ENCODE peak calls at places on chromosomes 4 and X, in seven cellular contexts. F is PC-3, Z is cardiac muscle cell, B is aorta, J is stomach, Y is uterus, C is SK-N-SH. H is an unnamed sample. For H3K27me3, the result is how much of the 10 kb centered on the place peaks cover.

GRCh38 chr4:106529348-106530033 is 160.9 kb upstream of the GIMD1 start:
- DNase-seq in F (peak), Z (no peak), B (no peak), J (no peak), Y (no peak), C (no peak), H (no peak)

GRCh38 chrX:53253293-53254020 is 27.9 kb downstream of the IQSEC2 start:
- DNase-seq in F (no peak), Z (no peak), B (no peak), J (no peak), Y (no peak), C (no peak), H (no peak)

GRCh38 chr4:38128478-38129451 is 168.6 kb downstream of the PTTG2 start:
- DNase-seq in F (peak), Z (no peak), B (no peak), J (no peak), Y (no peak), C (no peak), H (no peak)

GRCh38 chrX:63408050-63408449 is 56.9 kb upstream of the SPIN4 start:
- DNase-seq in F (no peak), Z (no peak), B (no peak), J (no peak), Y (no peak), C (no peak), H (no peak)

GRCh38 chr4:80219301-80220025 is 22.2 kb downstream of the PRDM8 start:
- DNase-seq in F (peak), Z (peak), B (no peak), J (no peak), Y (no peak), C (no peak), H (peak)

GRCh38 chrX:9816094-9816700 is 30.0 kb downstream of the SHROOM2 start:
- DNase-seq in F (no peak), Z (no peak), B (no peak), J (no peak), Y (no peak), C (no peak), H (no peak)

GRCh38 chrX:153966283-153966688 is 5.3 kb downstream of the HCFC1 start:
- DNase-seq in F (no peak), Z (no peak), B (peak), J (peak), Y (no peak), C (no peak), H (no peak)

GRCh38 chrX:56572975-56573374 is 9.5 kb downstream of the UBQLN2 start:
- DNase-seq in F (no peak), Z (no peak), B (no peak), J (no peak), Y (no peak), C (no peak), H (no peak)

GRCh38 chrX:41333994-41334865 is at the start of gene DDX3X:
- DNase-seq in F (peak), Z (peak), B (peak), J (peak), Y (peak), C (peak), H (peak)

GRCh38 chr4:147928400-147928799 is 196.5 kb downstream of the ARHGAP10 start:
- DNase-seq in F (peak), Z (no peak), B (no peak), J (no peak), Y (no peak), C (no peak), H (no peak)

GRCh38 chrX:103688949-103689348 is 2.5 kb upstream of the MORF4L2 start:
- DNase-seq in F (peak), Z (peak), B (no peak), J (no peak), Y (no peak), C (peak), H (no peak)

GRCh38 chr4:147361726-147362125 is 119.2 kb upstream of the EDNRA start:
- DNase-seq in F (peak), Z (peak), B (peak), J (peak), Y (peak), C (no peak), H (peak)

GRCh38 chr4:56723201-56723605 is 42.1 kb upstream of the HOPX start:
- DNase-seq in F (peak), Z (no peak), B (no peak), J (no peak), Y (no peak), C (no peak), H (no peak)

GRCh38 chr4:78784255-78784654 is 8.1 kb downstream of the BMP2K start:
- DNase-seq in F (no peak), Z (peak), B (no peak), J (no peak), Y (no peak), C (no peak), H (no peak)

GRCh38 chr4:188822698-188823097 is 683.5 kb downstream of the TRIML1 start:
- DNase-seq in F (peak), Z (no peak), B (no peak), J (no peak), Y (no peak), C (no peak), H (no peak)

GRCh38 chrX:153877571-153878261 is 8.3 kb downstream of the L1CAM start:
- DNase-seq in F (no peak), Z (no peak), B (no peak), J (no peak), Y (no peak), C (no peak), H (no peak)

GRCh38 chr4:21856754-21857153 is 91.8 kb downstream of the KCNIP4 start:
- DNase-seq in F (no peak), Z (no peak), B (no peak), J (no peak), Y (no peak), C (no peak), H (no peak)

GRCh38 chr4:138158746-138159297 is 83.3 kb downstream of the SLC7A11 start:
- DNase-seq in F (peak), Z (no peak), B (no peak), J (no peak), Y (no peak), C (no peak), H (no peak)

GRCh38 chr4:3268395-3269104 is 19.6 kb downstream of the MSANTD1 start:
- DNase-seq in F (no peak), Z (no peak), B (peak), J (peak), Y (no peak), C (peak), H (no peak)

GRCh38 chrX:42664706-42665105 is 113.3 kb downstream of the PPP1R2C start:
- DNase-seq in F (no peak), Z (no peak), B (no peak), J (no peak), Y (no peak), C (no peak), H (no peak)

GRCh38 chr4:2797188-2797544 is 4.3 kb downstream of the SH3BP2 start:
- DNase-seq in F (no peak), Z (no peak), B (no peak), J (peak), Y (peak), C (peak), H (peak)

GRCh38 chr4:41509411-41510008 is 28.4 kb upstream of the LIMCH1 start:
- DNase-seq in F (no peak), Z (no peak), B (peak), J (peak), Y (no peak), C (no peak), H (no peak)

GRCh38 chrX:9456250-9457074 is 8.4 kb upstream of the TBL1X start:
- DNase-seq in F (peak), Z (no peak), B (no peak), J (no peak), Y (no peak), C (no peak), H (no peak)

GRCh38 chr4:155208258-155209054 is at the start of gene NPY2R:
- DNase-seq in F (peak), Z (peak), B (no peak), J (no peak), Y (no peak), C (peak), H (peak)

GRCh38 chrX:118345401-118346257 is at the start of gene WDR44:
- DNase-seq in F (peak), Z (peak), B (peak), J (peak), Y (peak), C (peak), H (peak)

GRCh38 chr4:172995161-172995560 is 173.4 kb upstream of the GALNT7 start:
- DNase-seq in F (no peak), Z (no peak), B (no peak), J (no peak), Y (no peak), C (no peak), H (no peak)

GRCh38 chr4:24824720-24825119 is 29.3 kb downstream of the SOD3 start:
- DNase-seq in F (no peak), Z (peak), B (no peak), J (no peak), Y (no peak), C (no peak), H (no peak)

GRCh38 chrX:36422368-36422767 is 502.8 kb downstream of the CFAP47 start:
- DNase-seq in F (no peak), Z (no peak), B (no peak), J (no peak), Y (no peak), C (no peak), H (no peak)
- H3K27me3 ChIP-seq in F (under half), Z (under half), B (under half), J (under half), Y (under half), C (under half), H (under half)

DNA sequence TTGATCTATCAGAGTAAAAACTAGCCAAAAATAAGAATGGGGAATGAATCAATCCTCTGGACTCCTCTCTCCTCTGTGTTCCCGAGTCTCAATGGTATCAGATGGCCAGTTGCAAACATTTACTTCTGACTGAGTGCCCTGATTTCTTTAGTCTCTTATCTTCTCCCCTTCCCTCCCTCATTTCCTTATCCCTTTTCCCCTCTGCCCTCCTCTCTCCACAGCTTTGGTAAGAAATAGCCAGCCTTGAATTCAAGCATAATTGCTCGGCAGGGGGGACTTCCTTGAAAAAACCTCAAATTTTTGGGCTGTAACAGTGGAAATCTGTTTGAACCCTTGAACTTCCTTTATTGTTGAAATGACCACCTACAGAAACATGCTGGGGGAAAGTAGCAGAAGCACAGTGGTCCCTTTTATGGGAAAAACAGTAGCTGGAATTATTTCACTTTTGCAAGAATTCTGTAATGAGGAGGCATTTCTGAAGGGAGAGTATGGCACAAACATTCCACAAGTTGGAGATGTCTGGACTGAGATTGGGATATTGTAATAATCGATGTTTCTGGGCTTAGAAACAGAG is 40.3 kb downstream of the NHS start:
- DNase-seq in F (no peak), Z (no peak), B (no peak), J (no peak), Y (no peak), C (no peak), H (no peak)
- H3K4me3 ChIP-seq in F (no peak), Z (no peak), B (no peak), J (no peak), Y (no peak), C (no peak), H (no peak)

GRCh38 chr4:5892321-5893012 is 419 bp downstream of the CRMP1 start:
- DNase-seq in F (no peak), Z (peak), B (no peak), J (no peak), Y (no peak), C (peak), H (peak)

GRCh38 chr4:5893591-5893990 is 705 bp upstream of the CRMP1 start:
- DNase-seq in F (no peak), Z (no peak), B (no peak), J (no peak), Y (no peak), C (no peak), H (no peak)

GRCh38 chr4:5891563-5892320 is 1.1 kb downstream of the CRMP1 start:
- DNase-seq in F (no peak), Z (no peak), B (no peak), J (no peak), Y (no peak), C (peak), H (peak)

GRCh38 chr4:5894266-5894665 is 1.4 kb upstream of the CRMP1 start:
- DNase-seq in F (no peak), Z (no peak), B (no peak), J (no peak), Y (no peak), C (no peak), H (peak)

DNA sequence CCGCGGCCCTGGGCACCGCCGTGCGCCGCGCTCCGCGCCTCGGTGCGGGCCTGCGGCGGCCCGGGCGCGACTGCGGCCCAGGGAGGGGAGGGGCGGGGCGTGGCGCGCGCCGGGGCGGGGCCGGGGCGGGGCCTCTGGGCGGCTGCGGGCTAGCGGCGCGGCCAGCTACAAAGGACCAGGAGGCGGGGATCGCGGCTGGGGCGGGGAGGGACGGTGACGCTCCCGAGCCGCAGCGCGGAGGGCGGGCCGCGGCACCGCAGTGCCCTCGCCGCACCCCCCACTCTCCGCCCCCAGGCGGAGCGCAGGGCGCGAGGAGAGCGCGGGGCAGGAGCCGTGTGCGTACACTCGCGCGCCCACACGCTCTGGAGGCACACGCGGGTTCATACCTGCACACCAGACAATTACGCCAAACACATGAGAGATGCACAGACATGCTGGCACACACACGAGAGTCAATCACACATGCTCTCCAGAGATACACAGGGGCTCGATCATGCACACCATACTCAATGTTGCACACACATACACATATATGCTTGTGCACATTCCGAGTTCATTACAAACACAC is at the start of gene CRMP1:
- DNase-seq in F (no peak), Z (peak), B (no peak), J (no peak), Y (no peak), C (peak), H (peak)
- H3K27me3 ChIP-seq in F (half or more), Z (half or more), B (under half), J (half or more), Y (under half), C (under half), H (under half)

GRCh38 chr4:1113311-1114009 is at the start of gene RNF212:
- DNase-seq in F (no peak), Z (peak), B (no peak), J (peak), Y (no peak), C (peak), H (no peak)
- H3K4me3 ChIP-seq in F (no peak), Z (peak), B (no peak), J (peak), Y (peak), C (peak), H (no peak)

DNA sequence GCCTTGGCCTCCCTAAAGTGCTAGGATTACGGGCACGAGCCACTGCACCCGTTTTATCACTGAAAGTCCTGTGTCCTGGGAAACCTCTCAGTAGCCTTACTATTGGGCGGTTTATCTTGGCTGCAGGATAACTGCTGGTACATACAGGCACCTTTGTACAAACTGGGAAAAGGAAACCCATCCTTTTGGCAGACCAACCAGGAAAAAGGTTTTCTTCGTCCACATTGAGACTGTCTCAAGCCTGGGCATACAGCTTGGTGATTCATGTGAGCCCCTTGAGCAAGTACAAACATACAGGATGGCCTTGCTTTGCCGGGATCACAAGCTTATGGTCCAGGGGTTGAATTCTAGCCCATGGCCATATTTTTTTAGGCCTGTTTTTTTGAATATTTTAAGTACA is 32.8 kb downstream of the RWDD4 start:
- DNase-seq in F (no peak), Z (no peak), B (no peak), J (no peak), Y (no peak), C (no peak), H (no peak)
- H3K27me3 ChIP-seq in F (under half), Z (under half), B (under half), J (under half), Y (under half), C (under half), H (under half)